ENCODE peak calls at places on chromosomes 11 and 22, in nine cellular contexts. D is body of pancreas; E is SK-N-SH; M is fibroblast of lung; X is NCI-H1105 treated with DMSO at 0.1 percent for 48 hours; S is effector memory CD8-positive, alpha-beta T cell; N is pancreas; Q is stromal cell of bone marrow; Z is stimulated activated naive B cell treated with anti-CD40 and anti-IgM and Interleukin-4, amounts not matched to agents 10 μg/mL and 1 μg/mL and 100 μg/mL, for 72 hours. T is an unnamed sample.

GRCh38 chr22:46967445-46968358 is 205.3 kb downstream of the TBC1D22A start:
- DNase-seq in D (no peak), Z (no peak), S (no peak), Q (no peak), N (no peak), E (no peak), X (no peak), M (no peak), T (peak)

GRCh38 chr11:75311858-75312288 is 39.6 kb downstream of the ARRB1 start:
- DNase-seq in S (no peak), N (peak), Q (peak), D (peak), Z (no peak), E (peak), M (peak), X (no peak), T (no peak)

GRCh38 chr11:117064275-117064674 is 34.0 kb downstream of the SIK3 start:
- DNase-seq in Z (no peak), M (peak), Q (peak), S (no peak), X (no peak), D (no peak), E (no peak), N (no peak), T (no peak)

GRCh38 chr11:56849250-56849649 is 100.8 kb upstream of the OR9G4 start:
- DNase-seq in Q (no peak), N (no peak), S (no peak), D (no peak), X (no peak), Z (no peak), M (no peak), E (no peak), T (no peak)

GRCh38 chr11:85040166-85040565 is 587.0 kb downstream of the DLG2 start:
- DNase-seq in N (no peak), X (no peak), E (no peak), Q (no peak), M (peak), D (no peak), Z (no peak), S (no peak), T (peak)

GRCh38 chr22:17985606-17986005 is 38.8 kb downstream of the MICAL3 start:
- DNase-seq in Q (no peak), N (no peak), D (no peak), Z (no peak), S (no peak), M (no peak), X (no peak), E (no peak), T (no peak)

GRCh38 chr22:31102441-31103081 is 4.8 kb downstream of the SELENOM start:
- DNase-seq in S (no peak), Q (peak), Z (no peak), M (peak), N (peak), E (no peak), X (no peak), D (no peak), T (no peak)

GRCh38 chr11:69301033-69301490 is 7.1 kb downstream of the MYEOV start:
- DNase-seq in Z (no peak), M (no peak), X (no peak), E (no peak), S (no peak), D (peak), N (no peak), Q (no peak), T (no peak)

GRCh38 chr11:6705905-6706535 is 22.9 kb upstream of the MRPL17 start:
- DNase-seq in D (peak), M (peak), S (peak), X (peak), N (no peak), Z (no peak), Q (peak), E (peak), T (no peak)

GRCh38 chr11:130999086-130999485 is 82.8 kb upstream of the SNX19 start:
- DNase-seq in E (no peak), M (peak), Q (peak), D (no peak), S (no peak), Z (no peak), X (no peak), N (no peak), T (no peak)

GRCh38 chr22:32539631-32540449 is 65.2 kb downstream of the FBXO7 start:
- DNase-seq in Z (no peak), S (no peak), E (no peak), X (no peak), D (no peak), N (no peak), M (no peak), Q (no peak), T (no peak)

GRCh38 chr11:10257478-10257877 is 36.5 kb downstream of the SBF2 start:
- DNase-seq in D (no peak), S (no peak), N (no peak), E (no peak), X (no peak), Z (no peak), M (no peak), Q (no peak), T (no peak)

GRCh38 chr11:10494636-10495463 is 39.8 kb downstream of the AMPD3 start:
- DNase-seq in M (no peak), Z (no peak), S (no peak), D (no peak), Q (no peak), N (no peak), E (no peak), X (no peak), T (no peak)

GRCh38 chr22:38139901-38140300 is 29.4 kb upstream of the BAIAP2L2 start:
- DNase-seq in Q (no peak), S (no peak), D (no peak), Z (no peak), E (no peak), N (no peak), X (no peak), M (no peak), T (no peak)

GRCh38 chr22:26550498-26551033 is 38.3 kb upstream of the TFIP11 start:
- DNase-seq in X (no peak), M (peak), N (peak), Z (no peak), Q (peak), S (no peak), D (peak), E (no peak), T (peak)

GRCh38 chr11:65590240-65590738 is 5.3 kb downstream of the KCNK7 start:
- DNase-seq in D (no peak), S (no peak), M (peak), Q (no peak), N (peak), Z (no peak), E (no peak), X (peak), T (no peak)

GRCh38 chr11:106087815-106088435 is 10.5 kb downstream of the AASDHPPT start:
- DNase-seq in X (no peak), M (peak), N (peak), D (peak), E (peak), Q (peak), Z (no peak), S (peak), T (peak)

GRCh38 chr11:81725691-81726090 is 1008.0 kb downstream of the FAM181B start:
- DNase-seq in N (no peak), Z (no peak), E (no peak), D (no peak), X (no peak), S (no peak), M (peak), Q (no peak), T (peak)

GRCh38 chr11:48087974-48088681 is 107.8 kb downstream of the PTPRJ start:
- DNase-seq in Z (no peak), E (no peak), X (peak), S (no peak), M (no peak), D (peak), N (no peak), Q (no peak), T (no peak)

GRCh38 chr11:296976-297665 is 2.2 kb downstream of the IFITM5 start:
- DNase-seq in D (peak), Z (no peak), M (no peak), S (no peak), E (no peak), Q (no peak), X (no peak), N (peak), T (no peak)

GRCh38 chr22:29803190-29803589 is 34.9 kb downstream of the ASCC2 start:
- DNase-seq in Q (no peak), E (no peak), Z (no peak), S (no peak), M (no peak), X (no peak), N (no peak), D (no peak), T (no peak)

GRCh38 chr22:26848244-26848920 is 191.0 kb downstream of the MIAT start:
- DNase-seq in D (no peak), X (no peak), N (no peak), Q (peak), M (no peak), Z (no peak), S (no peak), E (no peak), T (no peak)

GRCh38 chr22:42949159-42949558 is 65.8 kb downstream of the PACSIN2 start:
- DNase-seq in X (no peak), Z (no peak), D (no peak), Q (peak), E (no peak), N (peak), S (no peak), M (peak), T (no peak)

GRCh38 chr11:72237112-72237931 is 6.7 kb downstream of the PHOX2A start:
- DNase-seq in X (no peak), S (no peak), E (peak), Z (no peak), N (peak), M (no peak), Q (no peak), D (no peak), T (no peak)

GRCh38 chr11:133946541-133947297 is 10.0 kb downstream of the IGSF9B start:
- DNase-seq in Q (no peak), D (no peak), Z (no peak), S (no peak), E (peak), N (no peak), M (no peak), X (no peak), T (no peak)

GRCh38 chr22:23692598-23693291 is 1.9 kb downstream of the RGL4 start:
- DNase-seq in S (no peak), E (no peak), Q (no peak), D (no peak), X (no peak), N (no peak), M (no peak), Z (no peak), T (no peak)

T was measured in astrocyte of the cerebellum.